ENCODE peak calls at places on chromosomes 3 and 15, in four cellular contexts. J is GM12878, Y is HL-60, E is A549. Q is an unnamed sample.

GRCh38 chr15:40108061-40108854 is 421 bp downstream of the BMF start:
- DNase-seq in E (peak), J (no peak), Y (no peak), Q (peak)

GRCh38 chr3:108914774-108915641 is 38.7 kb downstream of the GUCA1C start:
- DNase-seq in J (peak), Y (peak), E (peak), Q (peak)

GRCh38 chr3:98823791-98824190 is 60.7 kb downstream of the ST3GAL6 start:
- DNase-seq in E (no peak), J (no peak), Y (no peak), Q (no peak)

GRCh38 chr3:100561459-100562158 is 47.8 kb upstream of the ADGRG7 start:
- DNase-seq in Y (no peak), E (no peak), J (no peak), Q (peak)

GRCh38 chr3:15964605-15965061 is 166.9 kb upstream of the ANKRD28 start:
- DNase-seq in J (no peak), E (no peak), Y (peak), Q (peak)

GRCh38 chr3:126432361-126432760 is 37.7 kb downstream of the CFAP100 start:
- DNase-seq in J (no peak), Y (no peak), E (no peak), Q (no peak)

GRCh38 chr3:155154255-155154654 is 74.1 kb downstream of the MME start:
- DNase-seq in Y (no peak), J (no peak), E (no peak), Q (no peak)

GRCh38 chr3:32945136-32945535 is 6.3 kb upstream of the CCR4 start:
- DNase-seq in J (no peak), Y (no peak), E (no peak), Q (peak)

GRCh38 chr3:188067932-188068331 is 86.0 kb upstream of the LPP start:
- DNase-seq in J (no peak), Y (no peak), E (no peak), Q (no peak)

GRCh38 chr15:70355275-70355795 is 257.6 kb upstream of the TLE3 start:
- DNase-seq in E (no peak), J (no peak), Y (no peak), Q (no peak)

GRCh38 chr3:129224984-129225393 is 24.4 kb upstream of the COPG1 start:
- DNase-seq in Y (peak), J (no peak), E (peak), Q (no peak)

GRCh38 chr15:73120269-73120668 is 68.0 kb downstream of the NEO1 start:
- DNase-seq in Y (no peak), E (no peak), J (no peak), Q (no peak)

GRCh38 chr15:86355798-86356197 is 276.1 kb downstream of the AGBL1 start:
- DNase-seq in J (no peak), Y (no peak), E (no peak), Q (peak)

GRCh38 chr15:98721166-98721565 is 72.8 kb downstream of the IGF1R start:
- DNase-seq in E (no peak), Y (no peak), J (no peak), Q (no peak)

GRCh38 chr15:79981861-79982455 is 11.0 kb upstream of the BCL2A1 start:
- DNase-seq in J (peak), E (no peak), Y (peak), Q (no peak)

GRCh38 chr3:73503781-73504180 is 121.0 kb downstream of the PDZRN3 start:
- DNase-seq in J (no peak), E (no peak), Y (no peak), Q (no peak)

GRCh38 chr15:29698030-29698701 is 124.1 kb downstream of the TJP1 start:
- DNase-seq in Y (no peak), J (no peak), E (peak), Q (no peak)

GRCh38 chr3:156150434-156151066 is 30.2 kb downstream of the KCNAB1 start:
- DNase-seq in E (peak), Y (peak), J (no peak), Q (peak)

GRCh38 chr3:111314146-111314873 is 227.7 kb upstream of the CD96 start:
- DNase-seq in Y (no peak), J (no peak), E (no peak), Q (no peak)

GRCh38 chr15:51623386-51623938 is 891 bp upstream of the DMXL2 start:
- DNase-seq in Y (peak), E (no peak), J (no peak), Q (no peak)

GRCh38 chr15:38688096-38688495 is 123.5 kb upstream of the RASGRP1 start:
- DNase-seq in J (no peak), E (no peak), Y (no peak), Q (no peak)

GRCh38 chr3:196666001-196666867 is 26.7 kb downstream of the NRROS start:
- DNase-seq in E (no peak), J (no peak), Y (peak), Q (peak)

GRCh38 chr3:160870327-160870726 is 114.3 kb downstream of the PPM1L start:
- DNase-seq in E (no peak), Y (no peak), J (no peak), Q (peak)

GRCh38 chr3:190655933-190656332 is 142.0 kb downstream of the IL1RAP start:
- DNase-seq in E (no peak), Y (no peak), J (no peak), Q (no peak)

GRCh38 chr15:37100109-37100873 is at the start of gene MEIS2:
- DNase-seq in Y (peak), E (peak), J (peak), Q (peak)

GRCh38 chr3:57596495-57597239 is 477 bp downstream of the ARF4 start:
- DNase-seq in E (peak), Y (peak), J (peak), Q (peak)

GRCh38 chr15:82663186-82663600 is 16.0 kb upstream of the CPEB1 start:
- DNase-seq in J (no peak), E (peak), Y (peak), Q (peak)
- TF ChIP-seq REST in J (peak), E (peak), Y (peak), Q (peak)

GRCh38 chr3:146470424-146470990 is 1.1 kb upstream of the PLSCR2 start:
- DNase-seq in Y (no peak), J (no peak), E (no peak), Q (peak)

GRCh38 chr3:146466596-146466995 is 2.8 kb downstream of the PLSCR2 start:
- DNase-seq in E (no peak), Y (no peak), J (no peak), Q (no peak)

GRCh38 chr3:146471012-146471411 is 1.7 kb upstream of the PLSCR2 start:
- DNase-seq in E (no peak), J (no peak), Y (no peak), Q (no peak)

GRCh38 chr3:146468234-146468931 is 978 bp downstream of the PLSCR2 start:
- DNase-seq in Y (no peak), E (no peak), J (no peak), Q (no peak)

GRCh38 chr3:146469206-146470017 is at the start of gene PLSCR2:
- DNase-seq in E (peak), Y (no peak), J (peak), Q (peak)
- TF ChIP-seq REST in E (no peak), Y (no peak), J (no peak), Q (no peak)

DNA sequence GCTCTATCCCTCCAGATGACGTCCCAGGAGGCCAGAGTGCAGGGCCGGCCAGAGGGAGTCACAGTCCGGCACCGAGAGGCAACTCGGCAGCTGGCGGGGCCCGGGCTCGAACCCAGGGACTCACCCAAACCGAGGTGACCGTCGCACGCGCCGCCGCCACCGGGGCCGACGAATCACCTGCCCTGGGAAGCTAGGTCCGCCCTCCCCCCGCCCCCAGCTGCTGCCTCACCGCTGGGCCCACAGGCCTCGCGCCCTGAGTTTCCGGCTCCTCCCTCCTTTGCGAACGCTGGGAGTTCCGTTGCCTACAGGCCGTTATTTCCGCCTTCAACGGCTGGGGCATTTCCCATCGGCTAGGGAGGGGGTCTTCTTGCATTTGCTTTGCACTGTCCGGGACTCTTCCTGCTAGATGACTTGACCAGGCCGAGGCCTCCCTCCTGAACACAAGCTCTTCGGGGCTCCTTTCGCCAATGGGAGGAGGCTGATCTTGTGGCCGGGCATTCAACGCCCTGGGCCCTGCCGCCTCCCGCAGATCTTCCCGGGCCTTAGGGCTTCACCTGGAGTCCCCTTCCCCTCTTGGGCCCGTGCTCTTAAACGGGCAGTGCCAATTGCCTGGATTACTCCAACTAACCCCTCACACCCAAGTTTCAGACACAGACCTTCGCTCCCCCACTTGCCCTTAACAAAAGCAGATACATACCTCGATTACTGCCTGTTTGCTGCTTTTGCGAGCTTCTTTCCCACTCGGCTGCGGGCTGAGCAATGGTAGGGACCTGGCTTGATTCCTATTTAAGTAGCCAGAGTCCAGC is at the start of gene SNUPN:
- DNase-seq in E (peak), Y (peak), J (peak), Q (peak)
- TF ChIP-seq REST in E (no peak), Y (no peak), J (peak), Q (no peak)

GRCh38 chr3:171873561-171873960 is 30.4 kb downstream of the TMEM212 start:
- DNase-seq in J (no peak), Y (no peak), E (peak), Q (no peak)

GRCh38 chr3:171876651-171877272 is 33.6 kb downstream of the TMEM212 start:
- DNase-seq in J (no peak), E (no peak), Y (no peak), Q (no peak)

GRCh38 chr3:171875923-171876412 is 32.8 kb downstream of the TMEM212 start:
- DNase-seq in J (no peak), E (no peak), Y (no peak), Q (no peak)

GRCh38 chr3:171874879-171875278 is 31.7 kb downstream of the TMEM212 start:
- DNase-seq in Y (no peak), E (no peak), J (no peak), Q (no peak)

GRCh38 chr3:171874251-171874679 is 31.1 kb downstream of the TMEM212 start:
- DNase-seq in Y (no peak), E (peak), J (no peak), Q (peak)
- TF ChIP-seq REST in Y (no peak), E (no peak), J (no peak), Q (no peak)

DNA sequence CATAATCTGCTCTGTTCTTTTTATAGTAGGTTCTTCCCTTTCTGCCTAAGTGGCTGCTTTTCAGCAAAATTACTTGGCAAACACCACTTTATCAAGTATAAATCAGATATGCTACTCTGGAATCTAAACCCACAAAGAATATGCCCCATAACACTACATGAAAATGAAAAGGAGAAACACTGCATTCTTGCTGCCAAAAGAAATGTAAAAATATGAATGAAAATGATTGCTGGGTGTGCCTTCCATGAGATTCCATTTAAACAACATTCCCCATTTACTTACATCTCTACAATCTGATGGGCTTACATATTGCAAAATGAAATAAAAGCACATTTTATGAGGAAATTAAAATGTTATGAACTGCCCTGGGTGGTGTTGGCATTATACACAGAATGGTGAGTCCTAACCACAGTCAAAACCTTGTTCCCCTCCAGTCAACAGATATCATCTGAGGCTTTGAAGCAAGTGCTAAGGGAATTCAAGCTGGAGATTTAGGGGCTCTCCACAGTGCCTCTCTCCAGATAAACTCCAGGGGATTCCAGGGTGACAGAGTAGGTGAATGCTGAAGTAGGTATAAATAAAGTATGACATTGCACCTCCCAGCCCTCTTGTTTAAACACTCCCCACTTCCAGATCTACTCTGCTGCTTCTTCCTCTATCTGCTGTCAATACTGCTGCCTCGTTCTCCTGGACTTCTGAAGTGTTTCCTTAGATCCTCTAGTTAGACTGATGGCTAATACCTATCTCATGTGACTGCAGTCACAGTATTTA is 136.5 kb downstream of the RORA start:
- DNase-seq in Y (no peak), E (no peak), J (no peak), Q (no peak)
- TF ChIP-seq REST in Y (no peak), E (no peak), J (no peak), Q (no peak)

DNA sequence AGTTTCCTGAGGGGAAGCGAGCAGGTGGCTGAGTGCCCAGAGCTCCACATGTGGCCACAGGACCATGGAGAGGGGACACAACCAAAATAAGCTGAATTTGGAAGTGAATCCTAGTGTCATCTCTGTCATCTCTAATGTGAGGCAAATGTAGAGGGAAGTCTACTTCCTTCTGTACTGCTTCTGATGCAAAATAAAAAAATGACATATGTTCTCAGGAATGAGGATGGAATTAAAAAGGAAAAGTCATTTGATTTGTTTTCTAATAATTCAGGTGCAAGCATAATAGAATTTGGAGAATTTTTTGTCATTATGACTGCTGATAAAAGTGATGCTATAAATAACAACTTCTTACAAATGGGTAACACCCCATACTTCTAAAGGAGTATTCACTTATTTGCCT is 59.5 kb upstream of the POU1F1 start:
- DNase-seq in Y (no peak), E (no peak), J (no peak), Q (no peak)
- TF ChIP-seq REST in Y (no peak), E (no peak), J (no peak), Q (no peak)